ENCODE peak calls at places on chromosomes 6 and 20, in five cellular contexts. V is stomach, H is Peyer's patch, L is heart left ventricle, Z is uterus. O is an unnamed sample.

GRCh38 chr6:82955841-82956240 is 109.8 kb downstream of the UBE3D start:
- DNase-seq in V (no peak), H (no peak), L (no peak), Z (no peak), O (no peak)

GRCh38 chr6:31821301-31822037 is 6.1 kb upstream of the HSPA1B start:
- DNase-seq in V (peak; percentile 84), H (peak; percentile 85), L (peak; percentile 89), Z (peak; percentile 71), O (peak; percentile 78)

GRCh38 chr6:885051-885590 is 192.2 kb upstream of the EXOC2 start:
- DNase-seq in V (no peak), H (no peak), L (no peak), Z (no peak), O (no peak)

GRCh38 chr6:35199866-35200265 is 13.9 kb upstream of the SCUBE3 start:
- DNase-seq in V (no peak), H (no peak), L (no peak), Z (no peak), O (no peak)

GRCh38 chr6:28606424-28607391 is 81.0 kb downstream of the GPX5 start:
- DNase-seq in V (no peak), H (no peak), L (no peak), Z (no peak), O (no peak)

GRCh38 chr6:90044182-90044832 is 150.0 kb downstream of the GJA10 start:
- DNase-seq in V (no peak), H (peak; percentile 50), L (no peak), Z (no peak), O (no peak)

GRCh38 chr6:79422666-79423065 is 114.6 kb downstream of the LCA5 start:
- DNase-seq in V (no peak), H (no peak), L (no peak), Z (no peak), O (no peak)

GRCh38 chr6:113103618-113104390 is 753.3 kb upstream of the MARCKS start:
- DNase-seq in V (no peak), H (no peak), L (no peak), Z (no peak), O (no peak)

GRCh38 chr6:98566126-98566525 is 268.2 kb upstream of the POU3F2 start:
- DNase-seq in V (no peak), H (no peak), L (no peak), Z (no peak), O (no peak)

GRCh38 chr20:11502051-11502450 is 415.6 kb upstream of the BTBD3 start:
- DNase-seq in V (no peak), H (no peak), L (no peak), Z (no peak), O (no peak)

GRCh38 chr6:140353536-140353935 is 979.1 kb upstream of the CITED2 start:
- DNase-seq in V (no peak), H (no peak), L (no peak), Z (no peak), O (no peak)

GRCh38 chr6:9116026-9116425 is 680.7 kb upstream of the SLC35B3 start:
- DNase-seq in V (no peak), H (no peak), L (no peak), Z (no peak), O (no peak)

GRCh38 chr6:56808871-56809359 is 146.0 kb upstream of the BEND6 start:
- DNase-seq in V (no peak), H (no peak), L (no peak), Z (no peak), O (no peak)

GRCh38 chr6:140271759-140272377 is 897.4 kb upstream of the CITED2 start:
- DNase-seq in V (no peak), H (no peak), L (no peak), Z (no peak), O (no peak)

GRCh38 chr20:43739148-43739749 is 12.4 kb upstream of the GTSF1L start:
- DNase-seq in V (no peak), H (no peak), L (no peak), Z (no peak), O (no peak)

GRCh38 chr6:144176043-144176442 is 25.7 kb downstream of the STX11 start:
- DNase-seq in V (no peak), H (no peak), L (no peak), Z (no peak), O (no peak)

GRCh38 chr20:32396656-32397160 is 38.6 kb downstream of the ASXL1 start:
- DNase-seq in V (no peak), H (no peak), L (no peak), Z (no peak), O (no peak)

GRCh38 chr6:32852844-32853540 is 512 bp downstream of the TAP1 start:
- DNase-seq in V (peak; percentile 47), H (peak; percentile 75), L (peak; percentile 79), Z (peak; percentile 50), O (peak; percentile 64)

GRCh38 chr6:134663356-134663755 is 286.5 kb downstream of the ALDH8A1 start:
- DNase-seq in V (no peak), H (no peak), L (no peak), Z (no peak), O (no peak)

GRCh38 chr6:14274016-14274415 is 156.4 kb downstream of the CD83 start:
- DNase-seq in V (no peak), H (no peak), L (no peak), Z (no peak), O (no peak)

DNA sequence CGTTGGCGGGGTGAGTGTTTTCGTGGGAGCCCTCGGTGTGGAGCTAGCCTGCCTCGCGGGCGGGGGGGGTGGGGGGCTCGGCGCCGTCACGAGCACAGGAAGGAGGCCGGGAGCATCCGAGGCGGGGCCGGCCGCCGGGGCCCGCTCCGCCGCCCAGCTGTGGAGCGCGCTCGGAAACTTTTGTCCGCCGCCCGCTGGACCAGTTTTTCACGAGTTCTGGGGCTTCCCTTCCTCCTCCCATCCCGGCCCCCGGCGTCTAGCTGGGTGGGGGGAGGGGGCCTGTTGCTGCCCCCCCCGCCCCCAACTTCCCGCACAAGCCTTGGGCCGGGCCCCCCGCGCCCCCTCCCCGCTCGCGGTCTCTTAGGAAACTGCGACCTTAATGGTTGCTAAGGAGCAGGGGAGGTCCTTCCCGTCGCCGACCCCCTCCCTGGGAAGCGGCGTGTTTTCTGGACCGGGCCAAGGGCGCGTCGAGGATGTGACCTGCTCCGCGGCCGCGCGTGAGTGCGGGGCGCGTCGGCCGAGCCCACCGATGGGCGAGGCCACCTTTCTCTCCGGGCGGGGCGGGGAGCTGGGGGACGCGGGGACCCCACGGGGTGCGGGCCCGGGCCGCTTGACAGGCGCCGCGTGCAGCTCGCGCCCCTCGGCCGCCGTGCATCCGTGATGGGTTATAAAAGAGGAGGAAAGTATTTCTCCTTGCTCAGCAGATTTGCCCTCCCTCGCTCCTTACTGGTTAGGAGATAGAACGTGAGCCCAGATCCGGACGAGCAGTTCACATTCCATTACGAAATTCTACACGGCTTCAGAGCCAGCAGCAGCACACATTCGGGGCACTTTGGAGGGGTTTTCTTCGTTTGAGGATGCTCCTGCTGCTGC is 1.4 kb downstream of the RREB1 start:
- DNase-seq in V (peak; percentile 57), H (peak; percentile 77), L (peak; percentile 75), Z (peak; percentile 78), O (peak; percentile 65)
- TF ChIP-seq POLR2A in V (no peak), H (peak; percentile 17), L (no peak), Z (peak; percentile 36), O (no peak)

GRCh38 chr20:62121776-62122658 is at the start of gene LSM14B:
- DNase-seq in V (peak; percentile 98), H (peak; percentile 98), L (peak; percentile 98), Z (peak; percentile 95), O (peak; percentile 95)

GRCh38 chr20:62120365-62120762 is 1.9 kb upstream of the LSM14B start:
- DNase-seq in V (no peak), H (no peak), L (no peak), Z (no peak), O (no peak)

GRCh38 chr20:62120990-62121775 is 1.1 kb upstream of the LSM14B start:
- DNase-seq in V (no peak), H (peak; percentile 73), L (peak; percentile 74), Z (peak; percentile 40), O (peak; percentile 61)

GRCh38 chr20:62123450-62124118 is 1.3 kb downstream of the LSM14B start:
- DNase-seq in V (no peak), H (no peak), L (no peak), Z (no peak), O (peak; percentile 35)

GRCh38 chr20:62122659-62123449 is 579 bp downstream of the LSM14B start:
- DNase-seq in V (peak; percentile 63), H (peak; percentile 64), L (peak; percentile 73), Z (peak; percentile 43), O (peak; percentile 79)
- TF ChIP-seq POLR2A in V (no peak), H (no peak), L (no peak), Z (peak; percentile 2), O (peak; percentile 43)

GRCh38 chr20:47205577-47206123 is 150.8 kb downstream of the ZMYND8 start:
- DNase-seq in V (peak; percentile 63), H (peak; percentile 54), L (peak; percentile 84), Z (no peak), O (no peak)

GRCh38 chr20:47204746-47205122 is 151.8 kb downstream of the ZMYND8 start:
- DNase-seq in V (no peak), H (no peak), L (no peak), Z (no peak), O (no peak)

GRCh38 chr20:47208534-47209174 is 147.8 kb downstream of the ZMYND8 start:
- DNase-seq in V (no peak), H (no peak), L (no peak), Z (no peak), O (no peak)

GRCh38 chr20:47209982-47210381 is 146.5 kb downstream of the ZMYND8 start:
- DNase-seq in V (no peak), H (no peak), L (no peak), Z (no peak), O (no peak)

DNA sequence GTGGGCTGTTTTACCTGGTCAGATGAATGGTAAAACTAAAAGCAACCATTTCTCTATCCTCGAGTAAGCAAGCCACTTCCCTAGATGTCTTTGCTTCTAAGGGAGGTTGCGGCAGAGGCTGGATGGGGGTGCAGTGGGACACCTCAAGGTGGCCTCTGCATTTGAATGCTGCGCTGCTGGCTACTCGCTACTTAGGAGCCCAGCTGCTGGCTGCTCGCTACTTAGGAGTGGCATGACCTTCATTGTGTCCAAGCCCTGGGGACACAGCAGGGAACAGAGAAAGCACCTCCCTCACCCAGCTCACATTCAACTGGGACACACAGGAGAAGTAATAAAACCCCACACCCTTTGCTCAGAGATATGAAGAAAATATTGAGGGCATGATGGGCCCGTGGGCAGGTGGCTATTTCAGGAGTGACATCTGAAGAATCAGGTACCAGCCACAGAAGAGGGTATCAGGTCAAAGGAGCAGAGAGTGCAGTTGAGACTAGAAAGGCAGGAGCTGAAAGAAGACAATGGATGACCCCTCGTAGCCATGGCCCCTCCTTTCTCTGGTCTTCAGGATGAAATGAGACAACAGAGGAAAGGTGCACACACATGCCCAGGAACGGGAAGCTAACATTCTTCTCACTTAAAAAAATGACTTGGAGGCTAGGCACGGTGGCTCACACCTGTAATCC is 149.4 kb downstream of the ZMYND8 start:
- DNase-seq in V (no peak), H (no peak), L (no peak), Z (no peak), O (peak; percentile 42)
- TF ChIP-seq POLR2A in V (no peak), H (no peak), L (no peak), Z (no peak), O (no peak)

GRCh38 chr20:1328680-1329330 is at the start of gene SDCBP2:
- DNase-seq in V (peak; percentile 89), H (peak; percentile 92), L (no peak), Z (no peak), O (no peak)

GRCh38 chr20:1331101-1331500 is 2.2 kb upstream of the SDCBP2 start:
- DNase-seq in V (no peak), H (peak; percentile 36), L (no peak), Z (no peak), O (no peak)

GRCh38 chr20:1331801-1332453 is 3.0 kb upstream of the SDCBP2 start:
- DNase-seq in V (no peak), H (no peak), L (no peak), Z (no peak), O (no peak)

GRCh38 chr20:1327827-1328679 is 886 bp downstream of the SDCBP2 start:
- DNase-seq in V (no peak), H (peak; percentile 75), L (no peak), Z (peak; percentile 17), O (peak; percentile 48)

GRCh38 chr20:1330075-1330830 is 1.3 kb upstream of the SDCBP2 start:
- DNase-seq in V (peak; percentile 85), H (peak; percentile 90), L (no peak), Z (peak; percentile 49), O (peak; percentile 95)
- TF ChIP-seq POLR2A in V (no peak), H (peak; percentile 93), L (no peak), Z (no peak), O (peak; percentile 58)